ENCODE peak calls at places on chromosomes 7 and 10, in six cellular contexts. One of them, this sample, is unnamed.

GRCh38 chr7:120402368-120402767 is 129.4 kb downstream of the KCND2 start:
- DNase-seq in A549: no peak
- DNase-seq in K562: no peak
- DNase-seq in HepG2: no peak
- DNase-seq in NB4: no peak
- DNase-seq in GM12878: no peak
- DNase-seq in this sample: peak

GRCh38 chr7:44277851-44278250 is 47.5 kb downstream of the CAMK2B start:
- DNase-seq in A549: no peak
- DNase-seq in K562: no peak
- DNase-seq in HepG2: no peak
- DNase-seq in NB4: no peak
- DNase-seq in GM12878: no peak
- DNase-seq in this sample: no peak

GRCh38 chr10:62038609-62039190 is 137.2 kb downstream of the ARID5B start:
- DNase-seq in A549: peak
- DNase-seq in K562: peak
- DNase-seq in HepG2: peak
- DNase-seq in NB4: peak
- DNase-seq in GM12878: no peak
- DNase-seq in this sample: peak

GRCh38 chr10:131870831-131871672 is 29.8 kb upstream of the PPP2R2D start:
- DNase-seq in A549: no peak
- DNase-seq in K562: no peak
- DNase-seq in HepG2: no peak
- DNase-seq in NB4: no peak
- DNase-seq in GM12878: no peak
- DNase-seq in this sample: no peak

GRCh38 chr7:102215706-102216105 is 71.0 kb upstream of the SH2B2 start:
- DNase-seq in A549: no peak
- DNase-seq in K562: no peak
- DNase-seq in HepG2: no peak
- DNase-seq in NB4: no peak
- DNase-seq in GM12878: no peak
- DNase-seq in this sample: no peak

GRCh38 chr10:43479275-43479674 is 42.4 kb downstream of the ZNF487 start:
- DNase-seq in A549: no peak
- DNase-seq in K562: no peak
- DNase-seq in HepG2: no peak
- DNase-seq in NB4: no peak
- DNase-seq in GM12878: no peak
- DNase-seq in this sample: no peak

GRCh38 chr10:74167443-74167842 is 16.4 kb downstream of the ADK start:
- DNase-seq in A549: no peak
- DNase-seq in K562: no peak
- DNase-seq in HepG2: no peak
- DNase-seq in NB4: peak
- DNase-seq in GM12878: no peak
- DNase-seq in this sample: no peak

GRCh38 chr10:80392250-80392649 is 16.1 kb upstream of the PRXL2A start:
- DNase-seq in A549: no peak
- DNase-seq in K562: no peak
- DNase-seq in HepG2: no peak
- DNase-seq in NB4: no peak
- DNase-seq in GM12878: no peak
- DNase-seq in this sample: no peak

GRCh38 chr10:69333205-69333604 is 54.9 kb downstream of the HK1 start:
- DNase-seq in A549: no peak
- DNase-seq in K562: no peak
- DNase-seq in HepG2: no peak
- DNase-seq in NB4: no peak
- DNase-seq in GM12878: no peak
- DNase-seq in this sample: no peak

GRCh38 chr10:97101166-97101940 is 84.4 kb downstream of the SLIT1 start:
- DNase-seq in A549: no peak
- DNase-seq in K562: no peak
- DNase-seq in HepG2: no peak
- DNase-seq in NB4: peak
- DNase-seq in GM12878: no peak
- DNase-seq in this sample: no peak

GRCh38 chr10:61050120-61050745 is 106.2 kb upstream of the RHOBTB1 start:
- DNase-seq in A549: no peak
- DNase-seq in K562: no peak
- DNase-seq in HepG2: no peak
- DNase-seq in NB4: no peak
- DNase-seq in GM12878: no peak
- DNase-seq in this sample: no peak

GRCh38 chr7:54687518-54688212 is 71.3 kb downstream of the SEC61G start:
- DNase-seq in A549: no peak
- DNase-seq in K562: no peak
- DNase-seq in HepG2: no peak
- DNase-seq in NB4: no peak
- DNase-seq in GM12878: no peak
- DNase-seq in this sample: no peak

GRCh38 chr7:30804078-30804661 is 33.0 kb downstream of the MINDY4 start:
- DNase-seq in A549: no peak
- DNase-seq in K562: no peak
- DNase-seq in HepG2: no peak
- DNase-seq in NB4: no peak
- DNase-seq in GM12878: no peak
- DNase-seq in this sample: peak

GRCh38 chr10:52525761-52526160 is 211.7 kb downstream of the DKK1 start:
- DNase-seq in A549: no peak
- DNase-seq in K562: no peak
- DNase-seq in HepG2: no peak
- DNase-seq in NB4: no peak
- DNase-seq in GM12878: no peak
- DNase-seq in this sample: peak

GRCh38 chr7:75776295-75776971 is 4.4 kb upstream of the CCL26 start:
- DNase-seq in A549: no peak
- DNase-seq in K562: no peak
- DNase-seq in HepG2: no peak
- DNase-seq in NB4: peak
- DNase-seq in GM12878: peak
- DNase-seq in this sample: no peak

GRCh38 chr10:74924251-74924954 is 98.0 kb downstream of the KAT6B start:
- DNase-seq in A549: no peak
- DNase-seq in K562: no peak
- DNase-seq in HepG2: no peak
- DNase-seq in NB4: peak
- DNase-seq in GM12878: no peak
- DNase-seq in this sample: peak

GRCh38 chr10:29034592-29034991 is 254.3 kb upstream of the LYZL1 start:
- DNase-seq in A549: no peak
- DNase-seq in K562: no peak
- DNase-seq in HepG2: no peak
- DNase-seq in NB4: no peak
- DNase-seq in GM12878: no peak
- DNase-seq in this sample: no peak

DNA sequence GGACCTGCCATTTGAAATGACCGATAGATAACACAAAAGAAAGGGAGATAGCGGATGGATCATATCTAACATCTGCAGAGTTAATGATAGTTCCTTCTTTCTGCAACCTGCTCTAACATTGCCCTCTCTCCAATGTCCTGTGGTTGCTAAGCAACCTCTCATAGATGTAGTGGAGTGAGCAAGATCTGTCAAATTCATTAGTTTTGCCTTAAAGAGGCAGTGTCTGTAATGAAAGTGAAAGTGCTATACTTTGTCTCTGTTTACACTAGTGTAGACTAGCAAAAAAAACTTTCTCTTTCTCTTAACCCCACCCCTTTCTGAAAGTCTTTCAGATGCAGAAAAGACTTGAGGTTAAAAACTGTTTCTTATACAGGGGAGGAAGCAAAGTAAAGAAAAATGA is 1196.9 kb downstream of the SORCS3 start:
- DNase-seq in A549: no peak
- DNase-seq in K562: no peak
- DNase-seq in HepG2: peak
- DNase-seq in NB4: peak
- DNase-seq in GM12878: peak
- DNase-seq in this sample: no peak
- TF ChIP-seq MYC in A549: no peak
- TF ChIP-seq MYC in K562: no peak
- TF ChIP-seq MYC in HepG2: no peak
- TF ChIP-seq MYC in NB4: no peak
- TF ChIP-seq MYC in GM12878: no peak
- TF ChIP-seq MYC in this sample: no peak

GRCh38 chr10:49164587-49165188 is 23.5 kb downstream of the TMEM273 start:
- DNase-seq in A549: peak
- DNase-seq in K562: peak
- DNase-seq in HepG2: peak
- DNase-seq in NB4: peak
- DNase-seq in GM12878: no peak
- DNase-seq in this sample: peak
- TF ChIP-seq MYC in A549: no peak
- TF ChIP-seq MYC in K562: no peak
- TF ChIP-seq MYC in HepG2: no peak
- TF ChIP-seq MYC in NB4: peak
- TF ChIP-seq MYC in GM12878: no peak
- TF ChIP-seq MYC in this sample: no peak

DNA sequence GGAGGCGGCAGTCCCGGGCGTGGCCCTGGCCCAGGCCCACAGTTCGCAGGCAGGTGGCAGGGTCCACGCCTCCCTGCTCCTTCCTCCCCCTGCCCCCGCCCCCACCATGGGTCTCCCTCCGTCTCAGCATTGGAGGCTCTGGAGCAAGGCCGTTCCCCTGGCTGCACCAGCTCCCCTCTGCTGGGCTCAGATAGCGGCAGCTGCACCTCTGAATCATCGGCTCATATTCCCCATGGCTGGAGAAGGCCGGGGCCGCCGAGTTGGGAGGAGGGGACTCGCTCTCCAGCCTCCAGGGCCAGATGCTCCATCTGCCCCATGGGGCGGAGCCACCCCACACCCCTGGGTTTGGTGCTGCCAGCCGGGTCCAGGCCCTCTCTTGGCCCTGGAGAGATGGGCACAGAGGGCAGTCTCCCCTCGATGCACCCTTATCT is 145.0 kb downstream of the ELFN1 start:
- DNase-seq in A549: no peak
- DNase-seq in K562: peak
- DNase-seq in HepG2: no peak
- DNase-seq in NB4: peak
- DNase-seq in GM12878: no peak
- DNase-seq in this sample: no peak
- TF ChIP-seq MYC in A549: no peak
- TF ChIP-seq MYC in K562: no peak
- TF ChIP-seq MYC in HepG2: no peak
- TF ChIP-seq MYC in NB4: no peak
- TF ChIP-seq MYC in GM12878: no peak
- TF ChIP-seq MYC in this sample: no peak

GRCh38 chr10:122852261-122852660 is 6.6 kb upstream of the CUZD1 start:
- DNase-seq in A549: no peak
- DNase-seq in K562: no peak
- DNase-seq in HepG2: no peak
- DNase-seq in NB4: no peak
- DNase-seq in GM12878: no peak
- DNase-seq in this sample: peak
- TF ChIP-seq MYC in A549: no peak
- TF ChIP-seq MYC in K562: no peak
- TF ChIP-seq MYC in HepG2: no peak
- TF ChIP-seq MYC in NB4: no peak
- TF ChIP-seq MYC in GM12878: no peak
- TF ChIP-seq MYC in this sample: no peak

DNA sequence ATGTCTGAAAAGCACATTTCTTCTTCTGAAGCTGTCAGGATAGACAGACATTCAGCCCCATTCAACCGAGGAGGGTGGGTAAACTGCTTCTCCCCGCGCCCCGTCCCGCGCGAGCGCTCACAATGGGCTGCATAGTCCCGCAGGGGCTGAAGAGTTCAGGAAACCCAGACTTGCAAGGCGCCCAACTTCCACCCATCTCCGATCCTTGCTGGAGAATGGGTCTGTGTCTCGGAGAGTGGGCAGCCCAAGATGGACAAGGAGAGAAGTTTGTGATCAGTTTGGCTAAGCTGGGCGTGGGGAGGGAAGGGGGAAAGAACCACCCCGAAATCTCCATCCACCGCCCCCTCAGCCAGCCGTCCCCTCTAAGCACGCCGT is 686 bp downstream of the AASS start:
- DNase-seq in A549: no peak
- DNase-seq in K562: no peak
- DNase-seq in HepG2: no peak
- DNase-seq in NB4: no peak
- DNase-seq in GM12878: no peak
- DNase-seq in this sample: peak
- TF ChIP-seq MYC in A549: no peak
- TF ChIP-seq MYC in K562: no peak
- TF ChIP-seq MYC in HepG2: no peak
- TF ChIP-seq MYC in NB4: no peak
- TF ChIP-seq MYC in GM12878: no peak
- TF ChIP-seq MYC in this sample: no peak

DNA sequence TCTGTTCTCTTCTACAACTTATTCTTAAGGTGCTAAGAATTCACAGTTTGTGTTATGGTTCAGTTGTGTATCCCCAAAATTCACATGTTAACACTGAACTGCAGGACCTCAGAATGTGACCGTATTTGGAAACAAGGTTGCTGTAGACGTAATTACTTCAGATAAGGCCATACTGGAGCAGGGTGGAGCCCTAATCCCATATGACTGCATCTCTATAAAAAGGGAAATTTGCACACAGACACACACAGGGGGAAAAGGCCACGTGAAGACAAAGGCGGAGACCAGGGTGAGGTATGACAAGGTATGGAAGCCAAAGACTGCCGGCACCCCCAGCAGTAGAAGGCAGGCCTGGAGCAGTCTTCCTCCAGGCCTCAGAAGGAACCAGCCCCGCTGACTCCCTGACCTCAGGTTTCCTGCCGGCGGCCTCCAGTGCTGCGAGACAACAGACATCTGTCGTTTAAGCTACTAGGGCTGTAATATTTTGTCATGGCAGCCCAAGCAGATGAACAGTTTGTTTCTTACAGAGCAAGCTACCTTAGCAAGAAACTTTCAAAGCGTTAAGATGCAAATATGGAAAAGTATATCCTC is 98.7 kb downstream of the PROSER2 start:
- DNase-seq in A549: no peak
- DNase-seq in K562: no peak
- DNase-seq in HepG2: no peak
- DNase-seq in NB4: no peak
- DNase-seq in GM12878: no peak
- DNase-seq in this sample: peak
- TF ChIP-seq MYC in A549: no peak
- TF ChIP-seq MYC in K562: no peak
- TF ChIP-seq MYC in HepG2: no peak
- TF ChIP-seq MYC in NB4: no peak
- TF ChIP-seq MYC in GM12878: no peak
- TF ChIP-seq MYC in this sample: no peak

GRCh38 chr7:143295870-143296269 is 7.7 kb downstream of the CASP2 start:
- DNase-seq in A549: no peak
- DNase-seq in K562: no peak
- DNase-seq in HepG2: no peak
- DNase-seq in NB4: no peak
- DNase-seq in GM12878: no peak
- DNase-seq in this sample: peak
- TF ChIP-seq MYC in A549: no peak
- TF ChIP-seq MYC in K562: no peak
- TF ChIP-seq MYC in HepG2: no peak
- TF ChIP-seq MYC in NB4: no peak
- TF ChIP-seq MYC in GM12878: no peak
- TF ChIP-seq MYC in this sample: no peak